ENCODE peak calls at places on chromosome 10, in ten cellular contexts. One of them, this sample, is unnamed.

GRCh38 chr10:77606751-77607150 is 30.9 kb downstream of the KCNMA1 start:
- DNase-seq in non-pigmented ciliary epithelial cell: no peak
- DNase-seq in globus pallidus: no peak
- DNase-seq in tibial nerve: no peak
- DNase-seq in AML-193: no peak
- DNase-seq in activated T-helper 1 cell treated with Interleukin-2 at 50 U/mL for 16 hours: no peak
- DNase-seq in cardiac fibroblast: no peak
- DNase-seq in amniotic epithelial cell: no peak
- DNase-seq in fibroblast of pulmonary artery: no peak
- DNase-seq in KG1: no peak
- DNase-seq in this sample: no peak

GRCh38 chr10:52653510-52653909 is 119.1 kb downstream of the MBL2 start:
- DNase-seq in non-pigmented ciliary epithelial cell: no peak
- DNase-seq in globus pallidus: peak; percentile 80
- DNase-seq in tibial nerve: no peak
- DNase-seq in AML-193: no peak
- DNase-seq in activated T-helper 1 cell treated with Interleukin-2 at 50 U/mL for 16 hours: no peak
- DNase-seq in cardiac fibroblast: no peak
- DNase-seq in amniotic epithelial cell: no peak
- DNase-seq in fibroblast of pulmonary artery: no peak
- DNase-seq in KG1: no peak
- DNase-seq in this sample: peak; percentile 89

GRCh38 chr10:6400331-6400730 is 179.7 kb downstream of the PRKCQ start:
- DNase-seq in non-pigmented ciliary epithelial cell: no peak
- DNase-seq in globus pallidus: no peak
- DNase-seq in tibial nerve: no peak
- DNase-seq in AML-193: peak; percentile 59
- DNase-seq in activated T-helper 1 cell treated with Interleukin-2 at 50 U/mL for 16 hours: no peak
- DNase-seq in cardiac fibroblast: no peak
- DNase-seq in amniotic epithelial cell: no peak
- DNase-seq in fibroblast of pulmonary artery: no peak
- DNase-seq in KG1: no peak
- DNase-seq in this sample: no peak

GRCh38 chr10:70607936-70608335 is 5.4 kb upstream of the PRF1 start:
- DNase-seq in non-pigmented ciliary epithelial cell: no peak
- DNase-seq in globus pallidus: no peak
- DNase-seq in tibial nerve: no peak
- DNase-seq in AML-193: no peak
- DNase-seq in activated T-helper 1 cell treated with Interleukin-2 at 50 U/mL for 16 hours: no peak
- DNase-seq in cardiac fibroblast: no peak
- DNase-seq in amniotic epithelial cell: no peak
- DNase-seq in fibroblast of pulmonary artery: no peak
- DNase-seq in KG1: no peak
- DNase-seq in this sample: no peak

GRCh38 chr10:17213646-17214349 is 12.3 kb upstream of the TRDMT1 start:
- DNase-seq in non-pigmented ciliary epithelial cell: no peak
- DNase-seq in globus pallidus: no peak
- DNase-seq in tibial nerve: no peak
- DNase-seq in AML-193: no peak
- DNase-seq in activated T-helper 1 cell treated with Interleukin-2 at 50 U/mL for 16 hours: no peak
- DNase-seq in cardiac fibroblast: peak; percentile 83
- DNase-seq in amniotic epithelial cell: no peak
- DNase-seq in fibroblast of pulmonary artery: peak; percentile 46
- DNase-seq in KG1: no peak
- DNase-seq in this sample: no peak

GRCh38 chr10:50634479-50634878 is 10.7 kb upstream of the SGMS1 start:
- DNase-seq in non-pigmented ciliary epithelial cell: no peak
- DNase-seq in globus pallidus: no peak
- DNase-seq in tibial nerve: no peak
- DNase-seq in AML-193: no peak
- DNase-seq in activated T-helper 1 cell treated with Interleukin-2 at 50 U/mL for 16 hours: no peak
- DNase-seq in cardiac fibroblast: no peak
- DNase-seq in amniotic epithelial cell: no peak
- DNase-seq in fibroblast of pulmonary artery: no peak
- DNase-seq in KG1: no peak
- DNase-seq in this sample: no peak

GRCh38 chr10:13658864-13659685 is 72.3 kb downstream of the PRPF18 start:
- DNase-seq in non-pigmented ciliary epithelial cell: no peak
- DNase-seq in globus pallidus: peak; percentile 51
- DNase-seq in tibial nerve: no peak
- DNase-seq in AML-193: no peak
- DNase-seq in activated T-helper 1 cell treated with Interleukin-2 at 50 U/mL for 16 hours: no peak
- DNase-seq in cardiac fibroblast: no peak
- DNase-seq in amniotic epithelial cell: no peak
- DNase-seq in fibroblast of pulmonary artery: no peak
- DNase-seq in KG1: no peak
- DNase-seq in this sample: peak; percentile 79

GRCh38 chr10:12480440-12480839 is 131.1 kb downstream of the CAMK1D start:
- DNase-seq in non-pigmented ciliary epithelial cell: no peak
- DNase-seq in globus pallidus: no peak
- DNase-seq in tibial nerve: no peak
- DNase-seq in AML-193: no peak
- DNase-seq in activated T-helper 1 cell treated with Interleukin-2 at 50 U/mL for 16 hours: no peak
- DNase-seq in cardiac fibroblast: no peak
- DNase-seq in amniotic epithelial cell: no peak
- DNase-seq in fibroblast of pulmonary artery: no peak
- DNase-seq in KG1: no peak
- DNase-seq in this sample: no peak

GRCh38 chr10:95308389-95309302 is 17.8 kb upstream of the PDLIM1 start:
- DNase-seq in non-pigmented ciliary epithelial cell: peak; percentile 93
- DNase-seq in globus pallidus: no peak
- DNase-seq in tibial nerve: peak; percentile 87
- DNase-seq in AML-193: peak; percentile 2
- DNase-seq in activated T-helper 1 cell treated with Interleukin-2 at 50 U/mL for 16 hours: no peak
- DNase-seq in cardiac fibroblast: peak; percentile 97
- DNase-seq in amniotic epithelial cell: peak; percentile 98
- DNase-seq in fibroblast of pulmonary artery: peak; percentile 98
- DNase-seq in KG1: no peak
- DNase-seq in this sample: no peak

GRCh38 chr10:63711866-63712716 is 190.9 kb downstream of the REEP3 start:
- DNase-seq in non-pigmented ciliary epithelial cell: peak; percentile 74
- DNase-seq in globus pallidus: peak; percentile 78
- DNase-seq in tibial nerve: peak; percentile 87
- DNase-seq in AML-193: no peak
- DNase-seq in activated T-helper 1 cell treated with Interleukin-2 at 50 U/mL for 16 hours: no peak
- DNase-seq in cardiac fibroblast: peak; percentile 98
- DNase-seq in amniotic epithelial cell: peak; percentile 72
- DNase-seq in fibroblast of pulmonary artery: peak; percentile 96
- DNase-seq in KG1: no peak
- DNase-seq in this sample: peak; percentile 88

GRCh38 chr10:97684866-97685394 is 2.1 kb downstream of the AVPI1 start:
- DNase-seq in non-pigmented ciliary epithelial cell: no peak
- DNase-seq in globus pallidus: no peak
- DNase-seq in tibial nerve: no peak
- DNase-seq in AML-193: no peak
- DNase-seq in activated T-helper 1 cell treated with Interleukin-2 at 50 U/mL for 16 hours: no peak
- DNase-seq in cardiac fibroblast: no peak
- DNase-seq in amniotic epithelial cell: no peak
- DNase-seq in fibroblast of pulmonary artery: peak; percentile 20
- DNase-seq in KG1: no peak
- DNase-seq in this sample: no peak

GRCh38 chr10:7150349-7150748 is 260.5 kb downstream of the SFMBT2 start:
- DNase-seq in non-pigmented ciliary epithelial cell: no peak
- DNase-seq in globus pallidus: no peak
- DNase-seq in tibial nerve: no peak
- DNase-seq in AML-193: no peak
- DNase-seq in activated T-helper 1 cell treated with Interleukin-2 at 50 U/mL for 16 hours: no peak
- DNase-seq in cardiac fibroblast: no peak
- DNase-seq in amniotic epithelial cell: no peak
- DNase-seq in fibroblast of pulmonary artery: no peak
- DNase-seq in KG1: no peak
- DNase-seq in this sample: no peak

GRCh38 chr10:106635947-106636346 is 528.6 kb downstream of the SORCS1 start:
- DNase-seq in non-pigmented ciliary epithelial cell: no peak
- DNase-seq in globus pallidus: no peak
- DNase-seq in tibial nerve: no peak
- DNase-seq in AML-193: no peak
- DNase-seq in activated T-helper 1 cell treated with Interleukin-2 at 50 U/mL for 16 hours: no peak
- DNase-seq in cardiac fibroblast: no peak
- DNase-seq in amniotic epithelial cell: no peak
- DNase-seq in fibroblast of pulmonary artery: no peak
- DNase-seq in KG1: no peak
- DNase-seq in this sample: no peak

GRCh38 chr10:390449-391100 is 255.3 kb downstream of the ZMYND11 start:
- DNase-seq in non-pigmented ciliary epithelial cell: no peak
- DNase-seq in globus pallidus: no peak
- DNase-seq in tibial nerve: no peak
- DNase-seq in AML-193: no peak
- DNase-seq in activated T-helper 1 cell treated with Interleukin-2 at 50 U/mL for 16 hours: no peak
- DNase-seq in cardiac fibroblast: no peak
- DNase-seq in amniotic epithelial cell: no peak
- DNase-seq in fibroblast of pulmonary artery: no peak
- DNase-seq in KG1: no peak
- DNase-seq in this sample: peak; percentile 54

GRCh38 chr10:29130190-29130673 is 158.6 kb upstream of the LYZL1 start:
- DNase-seq in non-pigmented ciliary epithelial cell: no peak
- DNase-seq in globus pallidus: no peak
- DNase-seq in tibial nerve: no peak
- DNase-seq in AML-193: peak; percentile 1
- DNase-seq in activated T-helper 1 cell treated with Interleukin-2 at 50 U/mL for 16 hours: no peak
- DNase-seq in cardiac fibroblast: peak; percentile 59
- DNase-seq in amniotic epithelial cell: peak; percentile 61
- DNase-seq in fibroblast of pulmonary artery: peak; percentile 65
- DNase-seq in KG1: no peak
- DNase-seq in this sample: no peak

GRCh38 chr10:119625570-119626280 is 25.5 kb upstream of the BAG3 start:
- DNase-seq in non-pigmented ciliary epithelial cell: no peak
- DNase-seq in globus pallidus: no peak
- DNase-seq in tibial nerve: no peak
- DNase-seq in AML-193: peak; percentile 13
- DNase-seq in activated T-helper 1 cell treated with Interleukin-2 at 50 U/mL for 16 hours: no peak
- DNase-seq in cardiac fibroblast: no peak
- DNase-seq in amniotic epithelial cell: no peak
- DNase-seq in fibroblast of pulmonary artery: no peak
- DNase-seq in KG1: no peak
- DNase-seq in this sample: no peak

GRCh38 chr10:27568196-27569175 is 64.4 kb downstream of the RAB18 start:
- DNase-seq in non-pigmented ciliary epithelial cell: no peak
- DNase-seq in globus pallidus: no peak
- DNase-seq in tibial nerve: no peak
- DNase-seq in AML-193: no peak
- DNase-seq in activated T-helper 1 cell treated with Interleukin-2 at 50 U/mL for 16 hours: no peak
- DNase-seq in cardiac fibroblast: peak; percentile 48
- DNase-seq in amniotic epithelial cell: peak; percentile 27
- DNase-seq in fibroblast of pulmonary artery: peak; percentile 63
- DNase-seq in KG1: no peak
- DNase-seq in this sample: no peak

GRCh38 chr10:20276127-20276979 is 460.1 kb downstream of the PLXDC2 start:
- DNase-seq in non-pigmented ciliary epithelial cell: peak; percentile 8
- DNase-seq in globus pallidus: peak; percentile 39
- DNase-seq in tibial nerve: no peak
- DNase-seq in AML-193: no peak
- DNase-seq in activated T-helper 1 cell treated with Interleukin-2 at 50 U/mL for 16 hours: no peak
- DNase-seq in cardiac fibroblast: no peak
- DNase-seq in amniotic epithelial cell: no peak
- DNase-seq in fibroblast of pulmonary artery: no peak
- DNase-seq in KG1: no peak
- DNase-seq in this sample: no peak

GRCh38 chr10:1107679-1108078 is 51.5 kb downstream of the WDR37 start:
- DNase-seq in non-pigmented ciliary epithelial cell: no peak
- DNase-seq in globus pallidus: no peak
- DNase-seq in tibial nerve: no peak
- DNase-seq in AML-193: no peak
- DNase-seq in activated T-helper 1 cell treated with Interleukin-2 at 50 U/mL for 16 hours: no peak
- DNase-seq in cardiac fibroblast: no peak
- DNase-seq in amniotic epithelial cell: no peak
- DNase-seq in fibroblast of pulmonary artery: no peak
- DNase-seq in KG1: no peak
- DNase-seq in this sample: no peak

This sample was measured in Ammon's horn.